ENCODE peak calls at places on chromosomes 16 and 17, in seven cellular contexts. E, W, M, Z, U, X and D are unnamed samples.
A peak's percentile ranks its signal among the peaks of the same experiment; 100 is the strongest.

GRCh38 chr17:18327093-18327492 is 12.0 kb downstream of the SMCR8 start:
- DNase-seq in U (no peak), Z (no peak), W (no peak), X (no peak), E (no peak), M (no peak), D (no peak)

GRCh38 chr17:77423589-77424451 is 283.1 kb downstream of the SEC14L1 start:
- DNase-seq in Z (no peak), E (peak; percentile 73), U (peak; percentile 89), X (peak; percentile 92), M (peak; percentile 93), W (no peak), D (peak; percentile 99)

GRCh38 chr16:83581082-83581481 is 226.7 kb upstream of the HSBP1 start:
- DNase-seq in E (no peak), W (no peak), M (no peak), X (no peak), Z (no peak), U (no peak), D (no peak)

GRCh38 chr16:81505011-81505660 is 60.5 kb downstream of the CMIP start:
- DNase-seq in X (no peak), Z (no peak), W (no peak), E (peak; percentile 34), M (no peak), U (no peak), D (no peak)

GRCh38 chr16:84136331-84137125 is 8.4 kb downstream of the HSDL1 start:
- DNase-seq in X (no peak), U (no peak), Z (no peak), W (no peak), M (no peak), E (no peak), D (no peak)

GRCh38 chr17:50220811-50221210 is 19.4 kb upstream of the COL1A1 start:
- DNase-seq in U (no peak), W (no peak), M (no peak), X (no peak), Z (no peak), E (no peak), D (no peak)

GRCh38 chr16:29784901-29785500 is 5.5 kb upstream of the KIF22 start:
- DNase-seq in W (no peak), Z (peak; percentile 88), M (no peak), X (no peak), E (no peak), U (peak; percentile 90), D (peak; percentile 52)

GRCh38 chr17:78390241-78391050 is 12.0 kb downstream of the PGS1 start:
- DNase-seq in E (peak; percentile 75), Z (peak; percentile 47), U (peak; percentile 88), M (no peak), X (peak; percentile 49), W (peak; percentile 94), D (peak; percentile 79)